ENCODE peak calls at places on chromosomes 11 and 22, in eight cellular contexts. X is HCT116, J is prostate gland, Q is fibroblast of lung, V is choroid plexus epithelial cell, U is GM06990, I is fibroblast of pulmonary artery, T is colonic mucosa. F is an unnamed sample.

GRCh38 chr11:95708681-95709080 is 80.9 kb downstream of the FAM76B start:
- DNase-seq in X (no peak), Q (no peak), T (no peak), V (no peak), J (no peak), U (no peak), I (no peak), F (no peak)

GRCh38 chr11:16262645-16262955 is 93.7 kb downstream of the SOX6 start:
- DNase-seq in T (no peak), Q (no peak), X (no peak), U (no peak), V (no peak), I (no peak), J (no peak), F (no peak)

GRCh38 chr22:37258005-37258790 is 14.1 kb upstream of the RAC2 start:
- DNase-seq in Q (no peak), J (no peak), I (no peak), U (no peak), T (no peak), X (no peak), V (no peak), F (no peak)

GRCh38 chr11:63738720-63739360 is 29.7 kb downstream of the ZFTA start:
- DNase-seq in V (peak; percentile 92), I (peak; percentile 90), U (no peak), X (peak; percentile 64), T (peak; percentile 81), J (peak; percentile 69), Q (peak; percentile 89), F (peak; percentile 84)

GRCh38 chr11:71991494-71991893 is 7.2 kb upstream of the IL18BP start:
- DNase-seq in V (no peak), U (peak; percentile 79), J (no peak), Q (no peak), X (no peak), I (no peak), T (no peak), F (no peak)

GRCh38 chr11:104531075-104531474 is 367.1 kb upstream of the PDGFD start:
- DNase-seq in J (no peak), I (no peak), Q (peak; percentile 6), U (no peak), X (no peak), V (peak; percentile 40), T (no peak), F (no peak)

GRCh38 chr11:62880803-62881578 is at the start of gene SLC3A2:
- DNase-seq in X (peak; percentile 68), Q (peak; percentile 87), U (peak; percentile 92), T (peak; percentile 95), J (peak; percentile 95), I (peak; percentile 86), V (peak; percentile 91), F (peak; percentile 96)

GRCh38 chr11:17405232-17406005 is 17.0 kb upstream of the KCNJ11 start:
- DNase-seq in U (no peak), J (peak; percentile 81), V (peak; percentile 62), Q (peak; percentile 32), I (peak; percentile 21), T (peak; percentile 44), X (peak; percentile 18), F (peak; percentile 70)

GRCh38 chr22:50621948-50622722 is 5.8 kb downstream of the ARSA start:
- DNase-seq in I (no peak), V (no peak), J (peak; percentile 40), X (no peak), U (no peak), Q (no peak), T (peak; percentile 62), F (no peak)

GRCh38 chr22:20567993-20568417 is 60.6 kb downstream of the MED15 start:
- DNase-seq in U (no peak), Q (peak; percentile 63), I (peak; percentile 60), V (peak; percentile 75), J (no peak), X (peak; percentile 23), T (no peak), F (peak; percentile 45)

GRCh38 chr22:37601540-37602442 is 6.8 kb upstream of the GGA1 start:
- DNase-seq in J (no peak), T (peak; percentile 80), X (peak; percentile 56), U (no peak), V (peak; percentile 66), I (peak; percentile 50), Q (peak; percentile 21), F (peak; percentile 77)

GRCh38 chr11:662689-663274 is 25.7 kb downstream of the DRD4 start:
- DNase-seq in X (peak; percentile 48), I (peak; percentile 63), J (no peak), Q (peak; percentile 64), U (no peak), V (peak; percentile 63), T (peak; percentile 73), F (peak; percentile 68)

GRCh38 chr22:48880749-48881148 is 946.9 kb downstream of the BRD1 start:
- DNase-seq in J (no peak), I (no peak), V (no peak), U (no peak), X (no peak), Q (no peak), T (no peak), F (no peak)

GRCh38 chr11:117944554-117944953 is 15.4 kb upstream of the TMPRSS13 start:
- DNase-seq in U (no peak), J (no peak), Q (no peak), T (no peak), X (no peak), V (no peak), I (no peak), F (no peak)

GRCh38 chr11:762421-763072 is 14.7 kb downstream of the GATD1 start:
- DNase-seq in T (peak; percentile 47), V (peak; percentile 72), J (no peak), U (no peak), X (peak; percentile 72), I (peak; percentile 66), Q (peak; percentile 78), F (no peak)

GRCh38 chr11:128488471-128488870 is 98.9 kb downstream of the ETS1 start:
- DNase-seq in V (peak; percentile 92), Q (peak; percentile 96), T (no peak), U (no peak), I (peak; percentile 94), X (no peak), J (no peak), F (no peak)

GRCh38 chr11:106990322-106990721 is 28.0 kb downstream of the GUCY1A2 start:
- DNase-seq in Q (no peak), I (no peak), T (no peak), X (no peak), U (no peak), J (no peak), V (no peak), F (no peak)

GRCh38 chr22:29071261-29072045 is 1.4 kb upstream of the KREMEN1 start:
- DNase-seq in Q (peak; percentile 20), V (peak; percentile 23), J (peak; percentile 80), U (peak; percentile 65), I (no peak), X (no peak), T (peak; percentile 78), F (peak; percentile 82)
- H3K4me3 ChIP-seq in Q (peak overlapping the region; percentile 45), V (peak overlapping the region; percentile 38), J (peak overlapping the region; percentile 32), U (peak overlapping the region; percentile 44), I (peak overlapping the region; percentile 19), X (peak overlapping the region; percentile 3), T (peak overlapping the region; percentile 36), F (peak overlapping the region; percentile 34)

DNA sequence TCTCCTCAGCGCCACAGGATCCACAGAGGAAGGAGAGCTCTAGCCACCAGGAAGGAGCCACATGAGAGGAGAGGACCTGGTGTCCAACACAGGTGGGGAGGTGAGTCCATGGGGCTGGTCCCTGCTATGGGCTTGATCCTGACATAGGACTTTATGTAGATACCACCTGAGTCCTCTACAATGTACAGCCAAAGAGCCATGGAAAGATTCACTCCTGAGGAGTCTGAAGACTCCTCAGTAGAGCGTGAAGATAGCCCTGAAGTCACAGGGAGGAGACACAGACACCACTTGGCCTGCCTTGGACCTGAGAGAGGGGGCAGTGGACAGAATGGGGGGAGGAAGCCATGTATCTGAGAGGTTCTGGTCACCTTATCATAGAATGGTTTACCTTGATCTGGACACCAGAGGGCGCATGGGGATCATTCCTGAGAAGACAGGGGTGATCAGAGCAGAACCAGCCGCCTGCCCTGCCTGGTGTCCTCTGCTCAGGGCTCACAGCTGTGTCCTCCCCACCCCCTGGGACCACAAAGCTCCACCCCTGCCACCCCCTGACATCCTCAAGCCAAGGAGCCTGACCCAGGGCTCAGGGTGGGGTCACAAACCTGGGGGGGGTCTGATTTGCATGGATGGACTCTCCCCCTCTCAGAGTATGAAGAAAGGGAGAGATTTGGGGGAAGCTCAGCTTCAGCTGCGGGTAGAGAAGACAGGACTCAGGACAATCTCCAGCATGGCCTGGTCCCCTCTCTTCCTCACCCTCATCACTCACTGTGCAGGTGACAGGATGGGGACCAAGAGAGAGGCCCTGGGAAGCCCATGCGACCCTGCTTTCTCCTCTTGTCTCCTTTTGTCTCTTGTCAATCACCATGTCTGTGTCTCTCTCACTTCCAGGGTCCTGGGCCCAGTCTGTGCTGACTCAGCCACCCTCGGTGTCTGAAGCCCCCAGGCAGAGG is 77.0 kb downstream of the ZNF280B start:
- DNase-seq in J (peak; percentile 33), V (peak; percentile 72), I (peak; percentile 61), Q (peak; percentile 44), U (peak; percentile 51), T (peak; percentile 72), X (peak; percentile 34), F (peak; percentile 84)
- TF ChIP-seq CTCF in J (peak; percentile 33), V (peak; percentile 73), I (peak; percentile 71), Q (peak; percentile 70), U (peak; percentile 79), T (peak; percentile 30), X (peak; percentile 64), F (peak; percentile 60)

GRCh38 chr22:46061124-46061410 is 84.1 kb upstream of the WNT7B start:
- DNase-seq in X (no peak), T (no peak), U (no peak), V (no peak), Q (no peak), J (no peak), I (no peak), F (no peak)
- H3K4me3 ChIP-seq in X (no peak overlapping the region), T (no peak overlapping the region), U (no peak overlapping the region), V (no peak overlapping the region), Q (no peak overlapping the region), J (no peak overlapping the region), I (no peak overlapping the region), F (no peak overlapping the region)

DNA sequence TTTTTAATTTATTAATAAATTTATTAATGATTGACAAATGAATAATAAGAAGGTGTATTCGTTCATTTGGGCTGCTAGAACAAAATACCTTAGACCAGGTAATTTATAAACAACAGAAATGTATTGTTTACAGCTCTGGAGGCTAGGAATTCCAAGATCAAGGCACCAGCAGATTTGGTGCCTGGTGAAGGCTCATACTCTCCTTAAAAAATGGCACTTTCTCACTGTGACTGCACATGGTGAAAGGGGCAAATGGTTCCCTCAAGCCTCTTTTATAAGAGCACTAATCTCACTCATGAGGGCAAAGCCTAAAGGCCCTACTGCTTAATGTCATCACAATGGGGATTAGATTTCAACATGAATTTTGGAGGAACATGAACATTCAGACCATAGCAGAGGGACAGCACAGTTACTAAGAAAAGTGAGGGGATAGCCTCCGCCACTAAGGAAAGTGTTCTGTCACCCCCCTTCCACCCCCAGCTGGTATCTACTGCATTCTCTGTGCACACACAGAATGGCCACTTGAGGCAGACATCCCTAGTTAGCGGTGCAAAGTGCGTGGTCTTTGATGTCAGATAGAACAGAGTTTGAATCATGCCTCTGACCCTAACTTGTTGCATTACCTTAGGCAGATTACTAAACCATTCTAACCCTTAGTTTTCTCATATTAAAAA is 47.2 kb upstream of the CEP295 start:
- DNase-seq in I (no peak), U (no peak), J (no peak), T (no peak), Q (no peak), V (no peak), X (peak; percentile 43), F (no peak)
- TF ChIP-seq CTCF in I (peak; percentile 21), U (peak; percentile 30), J (no peak), T (no peak), Q (peak; percentile 8), V (peak; percentile 32), X (peak; percentile 75), F (no peak)

F was measured in hepatocyte.